ENCODE peak calls at places on chromosome 13, in four cellular contexts. I is HL-60, A is GM12878, V is K562. M is an unnamed sample.

GRCh38 chr13:44668707-44669106 is 92.6 kb upstream of the TSC22D1 start:
- DNase-seq in V (no peak), A (no peak), I (no peak), M (no peak)

GRCh38 chr13:25857830-25858229 is 194.0 kb downstream of the SHISA2 start:
- DNase-seq in A (no peak), V (no peak), I (no peak), M (no peak)

GRCh38 chr13:76723551-76724232 is 162.5 kb downstream of the KCTD12 start:
- DNase-seq in A (no peak), V (no peak), I (peak), M (no peak)

GRCh38 chr13:91468301-91468700 is 69.9 kb downstream of the GPC5 start:
- DNase-seq in I (no peak), A (no peak), V (no peak), M (no peak)

GRCh38 chr13:84393981-84394625 is 511.8 kb upstream of the SLITRK1 start:
- DNase-seq in V (no peak), I (no peak), A (no peak), M (no peak)

GRCh38 chr13:113115363-113116205 is 7.0 kb upstream of the F10 start:
- DNase-seq in I (no peak), A (no peak), V (no peak), M (no peak)

GRCh38 chr13:101489635-101490034 is 37.2 kb downstream of the ITGBL1 start:
- DNase-seq in V (no peak), A (no peak), I (no peak), M (no peak)

GRCh38 chr13:102948006-102948405 is 102.2 kb downstream of the ERCC5 start:
- DNase-seq in V (no peak), A (no peak), I (no peak), M (no peak)

GRCh38 chr13:36207672-36208071 is 6.7 kb downstream of the SOHLH2 start:
- DNase-seq in A (no peak), I (no peak), V (no peak), M (no peak)

GRCh38 chr13:65505941-65506340 is 1724.2 kb downstream of the PCDH9 start:
- DNase-seq in V (no peak), I (no peak), A (no peak), M (no peak)

GRCh38 chr13:24146961-24147569 is 13.5 kb upstream of the SPATA13 start:
- DNase-seq in A (no peak), V (no peak), I (no peak), M (no peak)

GRCh38 chr13:94708031-94708571 is 4.2 kb downstream of the SOX21 start:
- DNase-seq in I (no peak), V (no peak), A (no peak), M (no peak)

GRCh38 chr13:98174321-98174720 is 2.7 kb downstream of the RNF113B start:
- DNase-seq in A (no peak), V (no peak), I (no peak), M (no peak)

GRCh38 chr13:31629085-31629785 is 110.1 kb upstream of the RXFP2 start:
- DNase-seq in I (no peak), V (no peak), A (no peak), M (no peak)

GRCh38 chr13:59677966-59678814 is 485.5 kb downstream of the DIAPH3 start:
- DNase-seq in V (peak), I (no peak), A (no peak), M (peak)

GRCh38 chr13:113545455-113545930 is 39.1 kb upstream of the TFDP1 start:
- DNase-seq in A (no peak), V (no peak), I (no peak), M (no peak)

GRCh38 chr13:28429685-28430290 is 65.1 kb downstream of the FLT1 start:
- DNase-seq in A (peak), V (no peak), I (no peak), M (no peak)
- TF ChIP-seq SPI1 in A (peak), V (no peak), I (no peak), M (peak)

GRCh38 chr13:33105387-33106005 is 89.3 kb downstream of the KL start:
- DNase-seq in A (no peak), I (no peak), V (no peak), M (no peak)

GRCh38 chr13:33099860-33100259 is 83.6 kb downstream of the KL start:
- DNase-seq in A (no peak), I (no peak), V (no peak), M (no peak)

GRCh38 chr13:33100876-33101275 is 84.7 kb downstream of the KL start:
- DNase-seq in V (no peak), I (no peak), A (no peak), M (no peak)

GRCh38 chr13:33096886-33097610 is 80.8 kb downstream of the KL start:
- DNase-seq in V (no peak), I (no peak), A (no peak), M (no peak)

GRCh38 chr13:33101835-33102234 is 85.6 kb downstream of the KL start:
- DNase-seq in A (no peak), V (no peak), I (no peak), M (no peak)
- TF ChIP-seq SPI1 in A (no peak), V (no peak), I (no peak), M (no peak)

GRCh38 chr13:41099986-41100385 is 32.6 kb downstream of the KBTBD6 start:
- DNase-seq in V (no peak), A (no peak), I (no peak), M (no peak)

GRCh38 chr13:41098761-41099160 is 33.8 kb downstream of the KBTBD6 start:
- DNase-seq in V (no peak), I (no peak), A (no peak), M (no peak)
- TF ChIP-seq SPI1 in V (no peak), I (no peak), A (no peak), M (no peak)

GRCh38 chr13:108120332-108120731 is 95.0 kb downstream of the LIG4 start:
- DNase-seq in V (no peak), I (no peak), A (no peak), M (no peak)

GRCh38 chr13:108113407-108113806 is 101.9 kb downstream of the LIG4 start:
- DNase-seq in V (no peak), I (no peak), A (no peak), M (no peak)

GRCh38 chr13:108121406-108121805 is 93.9 kb downstream of the LIG4 start:
- DNase-seq in I (no peak), A (no peak), V (no peak), M (no peak)

DNA sequence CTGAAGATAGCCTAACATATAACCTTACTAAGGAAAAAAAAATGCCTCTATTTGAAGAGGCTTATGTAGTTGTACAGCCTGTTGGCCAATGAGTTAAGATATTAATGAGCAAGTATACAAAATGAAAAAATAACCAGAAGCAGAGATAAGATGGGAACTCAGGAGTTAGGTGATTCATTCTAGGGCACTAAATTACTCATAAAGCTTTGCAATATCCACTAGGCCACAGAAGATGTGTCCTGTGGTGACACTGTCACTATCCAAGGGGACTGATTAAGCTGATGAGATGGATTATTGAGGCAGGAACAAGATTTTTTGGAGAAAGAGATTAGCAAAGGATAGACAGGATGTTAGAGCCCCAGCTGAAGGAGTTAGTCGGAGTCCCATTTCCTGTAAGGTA is 99.6 kb downstream of the LIG4 start:
- DNase-seq in I (no peak), A (no peak), V (no peak), M (no peak)
- TF ChIP-seq SPI1 in I (no peak), A (no peak), V (no peak), M (no peak)

GRCh38 chr13:48866204-48866603 is 109.5 kb upstream of the FNDC3A start:
- DNase-seq in V (no peak), I (no peak), A (no peak), M (no peak)
- TF ChIP-seq SPI1 in V (no peak), I (no peak), A (no peak), M (no peak)

DNA sequence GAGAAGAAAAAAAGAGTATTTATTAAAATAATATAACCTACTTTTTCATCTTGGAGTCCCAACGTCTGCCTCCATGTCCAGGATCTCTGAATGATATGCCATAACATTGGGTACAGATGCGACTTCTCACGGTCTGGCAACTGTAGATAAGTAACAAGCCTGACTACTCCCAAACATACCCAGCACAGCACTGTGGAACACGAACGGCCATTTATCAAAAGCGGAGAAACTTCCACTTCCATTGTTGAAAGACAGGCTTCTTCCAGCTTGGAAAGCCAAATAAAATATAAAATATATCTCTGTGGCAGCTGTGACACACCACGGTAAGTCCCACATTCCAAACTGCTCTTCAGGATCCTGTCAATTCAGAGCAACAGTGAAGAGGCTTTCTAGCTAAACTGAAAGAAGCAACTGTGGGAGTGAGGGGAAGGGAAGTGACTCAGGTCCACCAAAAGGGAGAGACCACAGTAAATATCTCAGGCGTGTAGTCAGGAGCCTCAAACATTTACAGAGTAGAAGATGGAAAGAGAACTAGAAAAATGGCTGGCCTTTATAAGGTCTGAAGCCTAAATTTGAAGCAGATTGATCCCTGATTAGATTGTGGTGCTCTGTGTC is 331.7 kb downstream of the LIG4 start:
- DNase-seq in V (peak), A (no peak), I (no peak), M (no peak)
- TF ChIP-seq SPI1 in V (no peak), A (no peak), I (no peak), M (no peak)

M was measured in GM12891.